ENCODE peak calls at places on chromosomes 7 and 10, in eight cellular contexts. One of them, this sample, is unnamed. For H3K4me1 and H3K27me3, the result is how much of the 10 kb centered on the place peaks cover.

GRCh38 chr10:3544561-3544960 is 240.4 kb downstream of the KLF6 start:
- DNase-seq in GM23338: no peak
- DNase-seq in pancreas: no peak
- DNase-seq in neural progenitor cell: no peak
- DNase-seq in SK-N-SH: no peak
- DNase-seq in mammary epithelial cell: no peak
- DNase-seq in keratinocyte: no peak
- DNase-seq in lower lobe of right lung: no peak
- DNase-seq in this sample: no peak

GRCh38 chr10:102593074-102593803 is 51.0 kb upstream of the TRIM8 start:
- DNase-seq in pancreas: no peak
- DNase-seq in lower lobe of right lung: no peak
- DNase-seq in neural progenitor cell: no peak
- DNase-seq in keratinocyte: no peak
- DNase-seq in SK-N-SH: no peak
- DNase-seq in mammary epithelial cell: peak
- DNase-seq in GM23338: no peak
- DNase-seq in this sample: no peak

GRCh38 chr7:44283381-44284211 is 41.8 kb downstream of the CAMK2B start:
- DNase-seq in GM23338: no peak
- DNase-seq in SK-N-SH: peak
- DNase-seq in neural progenitor cell: no peak
- DNase-seq in lower lobe of right lung: peak
- DNase-seq in pancreas: peak
- DNase-seq in keratinocyte: no peak
- DNase-seq in mammary epithelial cell: no peak
- DNase-seq in this sample: peak

GRCh38 chr10:7988985-7989384 is 65.5 kb upstream of the GATA3 start:
- DNase-seq in GM23338: peak
- DNase-seq in pancreas: no peak
- DNase-seq in neural progenitor cell: no peak
- DNase-seq in keratinocyte: no peak
- DNase-seq in lower lobe of right lung: no peak
- DNase-seq in SK-N-SH: no peak
- DNase-seq in mammary epithelial cell: no peak
- DNase-seq in this sample: no peak

GRCh38 chr10:4280481-4281206 is 495.6 kb upstream of the KLF6 start:
- DNase-seq in keratinocyte: no peak
- DNase-seq in SK-N-SH: no peak
- DNase-seq in neural progenitor cell: no peak
- DNase-seq in pancreas: no peak
- DNase-seq in lower lobe of right lung: no peak
- DNase-seq in mammary epithelial cell: peak
- DNase-seq in GM23338: no peak
- DNase-seq in this sample: no peak

GRCh38 chr7:118006979-118007378 is 133.7 kb upstream of the CTTNBP2 start:
- DNase-seq in SK-N-SH: no peak
- DNase-seq in mammary epithelial cell: no peak
- DNase-seq in lower lobe of right lung: no peak
- DNase-seq in neural progenitor cell: no peak
- DNase-seq in keratinocyte: no peak
- DNase-seq in GM23338: no peak
- DNase-seq in pancreas: no peak
- DNase-seq in this sample: no peak

GRCh38 chr10:77034795-77035194 is 602.8 kb downstream of the KCNMA1 start:
- DNase-seq in pancreas: no peak
- DNase-seq in neural progenitor cell: no peak
- DNase-seq in lower lobe of right lung: no peak
- DNase-seq in SK-N-SH: no peak
- DNase-seq in GM23338: no peak
- DNase-seq in keratinocyte: no peak
- DNase-seq in mammary epithelial cell: peak
- DNase-seq in this sample: no peak

GRCh38 chr10:3310016-3310415 is 137.4 kb upstream of the PITRM1 start:
- DNase-seq in neural progenitor cell: no peak
- DNase-seq in mammary epithelial cell: no peak
- DNase-seq in pancreas: no peak
- DNase-seq in SK-N-SH: no peak
- DNase-seq in GM23338: no peak
- DNase-seq in keratinocyte: no peak
- DNase-seq in lower lobe of right lung: no peak
- DNase-seq in this sample: no peak

GRCh38 chr10:72783290-72783689 is 91.3 kb downstream of the MCU start:
- DNase-seq in GM23338: no peak
- DNase-seq in neural progenitor cell: no peak
- DNase-seq in mammary epithelial cell: peak
- DNase-seq in SK-N-SH: no peak
- DNase-seq in keratinocyte: no peak
- DNase-seq in pancreas: no peak
- DNase-seq in lower lobe of right lung: no peak
- DNase-seq in this sample: no peak

GRCh38 chr10:72784551-72785421 is 92.8 kb downstream of the MCU start:
- DNase-seq in lower lobe of right lung: peak
- DNase-seq in keratinocyte: peak
- DNase-seq in GM23338: peak
- DNase-seq in neural progenitor cell: peak
- DNase-seq in pancreas: no peak
- DNase-seq in SK-N-SH: no peak
- DNase-seq in mammary epithelial cell: peak
- DNase-seq in this sample: peak

GRCh38 chr10:72785422-72785818 is 93.5 kb downstream of the MCU start:
- DNase-seq in GM23338: no peak
- DNase-seq in keratinocyte: no peak
- DNase-seq in lower lobe of right lung: no peak
- DNase-seq in neural progenitor cell: no peak
- DNase-seq in pancreas: no peak
- DNase-seq in mammary epithelial cell: no peak
- DNase-seq in SK-N-SH: no peak
- DNase-seq in this sample: no peak

GRCh38 chr10:72779874-72780273 is 87.9 kb downstream of the MCU start:
- DNase-seq in SK-N-SH: no peak
- DNase-seq in mammary epithelial cell: no peak
- DNase-seq in pancreas: no peak
- DNase-seq in keratinocyte: no peak
- DNase-seq in lower lobe of right lung: no peak
- DNase-seq in GM23338: no peak
- DNase-seq in neural progenitor cell: no peak
- DNase-seq in this sample: no peak
- H3K4me1 ChIP-seq in SK-N-SH: under half
- H3K4me1 ChIP-seq in mammary epithelial cell: under half
- H3K4me1 ChIP-seq in pancreas: under half
- H3K4me1 ChIP-seq in keratinocyte: under half
- H3K4me1 ChIP-seq in lower lobe of right lung: under half
- H3K4me1 ChIP-seq in GM23338: under half
- H3K4me1 ChIP-seq in neural progenitor cell: under half
- H3K4me1 ChIP-seq in this sample: under half

GRCh38 chr7:35250941-35251340 is 3.0 kb downstream of the TBX20 start:
- DNase-seq in neural progenitor cell: no peak
- DNase-seq in lower lobe of right lung: no peak
- DNase-seq in pancreas: no peak
- DNase-seq in SK-N-SH: no peak
- DNase-seq in GM23338: no peak
- DNase-seq in keratinocyte: no peak
- DNase-seq in mammary epithelial cell: no peak
- DNase-seq in this sample: no peak
- H3K27me3 ChIP-seq in neural progenitor cell: half or more
- H3K27me3 ChIP-seq in lower lobe of right lung: half or more
- H3K27me3 ChIP-seq in pancreas: half or more
- H3K27me3 ChIP-seq in SK-N-SH: under half
- H3K27me3 ChIP-seq in GM23338: half or more
- H3K27me3 ChIP-seq in keratinocyte: half or more
- H3K27me3 ChIP-seq in mammary epithelial cell: half or more
- H3K27me3 ChIP-seq in this sample: half or more

GRCh38 chr10:88989423-88989822 is 1.2 kb upstream of the FAS start:
- DNase-seq in neural progenitor cell: no peak
- DNase-seq in mammary epithelial cell: no peak
- DNase-seq in SK-N-SH: no peak
- DNase-seq in GM23338: no peak
- DNase-seq in keratinocyte: no peak
- DNase-seq in pancreas: no peak
- DNase-seq in lower lobe of right lung: no peak
- DNase-seq in this sample: no peak

GRCh38 chr10:88987840-88988239 is 2.8 kb upstream of the FAS start:
- DNase-seq in SK-N-SH: no peak
- DNase-seq in mammary epithelial cell: no peak
- DNase-seq in neural progenitor cell: no peak
- DNase-seq in lower lobe of right lung: no peak
- DNase-seq in keratinocyte: no peak
- DNase-seq in pancreas: no peak
- DNase-seq in GM23338: no peak
- DNase-seq in this sample: no peak

GRCh38 chr10:88986549-88987242 is 3.9 kb upstream of the FAS start:
- DNase-seq in pancreas: no peak
- DNase-seq in lower lobe of right lung: no peak
- DNase-seq in GM23338: peak
- DNase-seq in keratinocyte: no peak
- DNase-seq in mammary epithelial cell: peak
- DNase-seq in SK-N-SH: peak
- DNase-seq in neural progenitor cell: peak
- DNase-seq in this sample: no peak

GRCh38 chr10:88989824-88990527 is 622 bp upstream of the FAS start:
- DNase-seq in neural progenitor cell: no peak
- DNase-seq in lower lobe of right lung: peak
- DNase-seq in pancreas: no peak
- DNase-seq in mammary epithelial cell: peak
- DNase-seq in GM23338: no peak
- DNase-seq in SK-N-SH: no peak
- DNase-seq in keratinocyte: no peak
- DNase-seq in this sample: no peak

DNA sequence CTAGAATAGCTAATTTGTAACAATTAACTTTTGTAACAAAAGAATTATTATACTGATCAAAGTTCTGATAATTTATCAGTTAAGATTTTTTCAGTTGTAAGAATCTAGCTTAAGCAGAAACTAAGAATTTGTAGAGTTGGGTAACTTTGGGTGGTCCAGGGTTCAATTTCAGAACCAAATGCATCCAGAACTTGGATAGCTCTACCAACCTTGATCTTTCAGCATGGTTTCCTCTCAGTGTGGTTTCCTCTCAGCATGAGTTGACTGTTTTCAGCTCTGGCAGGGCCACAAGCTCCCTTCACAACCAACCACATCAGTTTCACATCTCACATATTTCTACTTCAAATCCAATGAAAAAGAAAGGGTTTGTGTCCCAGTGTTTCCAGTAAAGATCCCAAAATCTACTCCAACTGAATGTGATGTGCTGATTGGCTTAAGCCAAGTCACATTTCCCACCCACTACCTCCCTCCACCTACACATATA is 3.3 kb upstream of the FAS start:
- DNase-seq in lower lobe of right lung: no peak
- DNase-seq in pancreas: no peak
- DNase-seq in GM23338: no peak
- DNase-seq in keratinocyte: no peak
- DNase-seq in mammary epithelial cell: no peak
- DNase-seq in SK-N-SH: no peak
- DNase-seq in neural progenitor cell: no peak
- DNase-seq in this sample: no peak
- TF ChIP-seq CTCF in lower lobe of right lung: no peak
- TF ChIP-seq CTCF in pancreas: no peak
- TF ChIP-seq CTCF in GM23338: no peak
- TF ChIP-seq CTCF in keratinocyte: no peak
- TF ChIP-seq CTCF in mammary epithelial cell: no peak
- TF ChIP-seq CTCF in SK-N-SH: no peak
- TF ChIP-seq CTCF in neural progenitor cell: no peak
- TF ChIP-seq CTCF in this sample: no peak

GRCh38 chr7:76095908-76096307 is 48.0 kb downstream of the MDH2 start:
- DNase-seq in mammary epithelial cell: no peak
- DNase-seq in lower lobe of right lung: no peak
- DNase-seq in keratinocyte: no peak
- DNase-seq in pancreas: no peak
- DNase-seq in GM23338: no peak
- DNase-seq in neural progenitor cell: no peak
- DNase-seq in SK-N-SH: no peak
- DNase-seq in this sample: no peak

GRCh38 chr7:76089865-76090495 is 42.1 kb downstream of the MDH2 start:
- DNase-seq in lower lobe of right lung: no peak
- DNase-seq in pancreas: no peak
- DNase-seq in mammary epithelial cell: no peak
- DNase-seq in neural progenitor cell: no peak
- DNase-seq in SK-N-SH: no peak
- DNase-seq in keratinocyte: no peak
- DNase-seq in GM23338: no peak
- DNase-seq in this sample: no peak

GRCh38 chr7:76086070-76086469 is 38.2 kb downstream of the MDH2 start:
- DNase-seq in GM23338: no peak
- DNase-seq in neural progenitor cell: no peak
- DNase-seq in keratinocyte: no peak
- DNase-seq in lower lobe of right lung: no peak
- DNase-seq in pancreas: no peak
- DNase-seq in SK-N-SH: no peak
- DNase-seq in mammary epithelial cell: peak
- DNase-seq in this sample: no peak

DNA sequence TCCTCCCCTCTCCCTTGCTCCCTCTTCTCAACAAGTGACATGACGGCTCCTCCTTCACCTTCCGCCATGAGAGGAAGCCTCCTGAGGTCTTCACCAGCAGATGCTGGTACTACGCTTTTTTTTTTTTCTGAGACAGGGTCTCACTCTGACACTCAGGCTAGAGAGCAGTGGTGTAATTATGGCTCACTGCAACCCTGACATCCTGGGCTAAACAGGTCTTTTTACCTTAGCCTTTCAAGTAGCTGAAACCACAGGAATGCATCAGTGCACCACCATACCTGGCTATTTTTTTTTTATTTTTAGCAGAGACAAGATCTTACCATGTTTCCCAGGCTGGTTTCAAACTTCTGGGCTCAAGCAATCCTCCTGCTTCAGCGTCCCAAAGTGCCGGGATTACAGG is 43.6 kb downstream of the MDH2 start:
- DNase-seq in mammary epithelial cell: peak
- DNase-seq in neural progenitor cell: no peak
- DNase-seq in keratinocyte: no peak
- DNase-seq in lower lobe of right lung: no peak
- DNase-seq in pancreas: no peak
- DNase-seq in GM23338: no peak
- DNase-seq in SK-N-SH: no peak
- DNase-seq in this sample: no peak
- H3K4me1 ChIP-seq in mammary epithelial cell: under half
- H3K4me1 ChIP-seq in neural progenitor cell: under half
- H3K4me1 ChIP-seq in keratinocyte: under half
- H3K4me1 ChIP-seq in lower lobe of right lung: under half
- H3K4me1 ChIP-seq in pancreas: under half
- H3K4me1 ChIP-seq in GM23338: under half
- H3K4me1 ChIP-seq in SK-N-SH: under half
- H3K4me1 ChIP-seq in this sample: under half

GRCh38 chr7:111633878-111634277 is 71.6 kb upstream of the IMMP2L start:
- DNase-seq in keratinocyte: no peak
- DNase-seq in GM23338: no peak
- DNase-seq in SK-N-SH: no peak
- DNase-seq in pancreas: no peak
- DNase-seq in lower lobe of right lung: no peak
- DNase-seq in neural progenitor cell: no peak
- DNase-seq in mammary epithelial cell: no peak
- DNase-seq in this sample: no peak
- H3K27me3 ChIP-seq in keratinocyte: under half
- H3K27me3 ChIP-seq in GM23338: half or more
- H3K27me3 ChIP-seq in SK-N-SH: under half
- H3K27me3 ChIP-seq in pancreas: under half
- H3K27me3 ChIP-seq in lower lobe of right lung: under half
- H3K27me3 ChIP-seq in neural progenitor cell: under half
- H3K27me3 ChIP-seq in mammary epithelial cell: under half
- H3K27me3 ChIP-seq in this sample: under half

This sample was measured in left lung.